ENCODE peak calls at places on chromosomes 16 and 17, in four cellular contexts. One of them, this sample, is unnamed.
A peak's percentile ranks its signal among the peaks of the same experiment; 100 is the strongest.

GRCh38 chr16:85699628-85700027 is 10.9 kb upstream of the GINS2 start:
- DNase-seq in HCT116: no peak
- DNase-seq in K562: peak; percentile 38
- DNase-seq in H1: no peak
- DNase-seq in this sample: no peak

GRCh38 chr17:79752175-79752574 is 21.4 kb downstream of the ENPP7 start:
- DNase-seq in HCT116: no peak
- DNase-seq in K562: no peak
- DNase-seq in H1: no peak
- DNase-seq in this sample: no peak

GRCh38 chr17:72370819-72371218 is 250.0 kb downstream of the SOX9 start:
- DNase-seq in HCT116: no peak
- DNase-seq in K562: peak; percentile 13
- DNase-seq in H1: no peak
- DNase-seq in this sample: no peak

GRCh38 chr16:19005561-19006445 is 22.1 kb downstream of the TMC7 start:
- DNase-seq in HCT116: peak; percentile 78
- DNase-seq in K562: no peak
- DNase-seq in H1: peak; percentile 25
- DNase-seq in this sample: no peak

GRCh38 chr16:51164167-51164566 is 13.1 kb upstream of the SALL1 start:
- DNase-seq in HCT116: no peak
- DNase-seq in K562: no peak
- DNase-seq in H1: no peak
- DNase-seq in this sample: no peak

GRCh38 chr17:29154516-29155234 is 25.5 kb downstream of the MYO18A start:
- DNase-seq in HCT116: no peak
- DNase-seq in K562: no peak
- DNase-seq in H1: no peak
- DNase-seq in this sample: no peak

GRCh38 chr17:81336930-81337325 is 41.8 kb upstream of the SLC38A10 start:
- DNase-seq in HCT116: no peak
- DNase-seq in K562: no peak
- DNase-seq in H1: no peak
- DNase-seq in this sample: no peak

GRCh38 chr17:65290616-65291015 is 153.4 kb downstream of the RGS9 start:
- DNase-seq in HCT116: no peak
- DNase-seq in K562: no peak
- DNase-seq in H1: no peak
- DNase-seq in this sample: no peak

GRCh38 chr17:77511514-77512061 is 370.8 kb downstream of the SEC14L1 start:
- DNase-seq in HCT116: no peak
- DNase-seq in K562: no peak
- DNase-seq in H1: no peak
- DNase-seq in this sample: no peak

GRCh38 chr17:77510133-77510796 is 369.5 kb downstream of the SEC14L1 start:
- DNase-seq in HCT116: no peak
- DNase-seq in K562: no peak
- DNase-seq in H1: no peak
- DNase-seq in this sample: no peak

GRCh38 chr17:77509599-77509998 is 368.8 kb downstream of the SEC14L1 start:
- DNase-seq in HCT116: no peak
- DNase-seq in K562: no peak
- DNase-seq in H1: no peak
- DNase-seq in this sample: no peak

GRCh38 chr17:77513045-77513444 is 372.3 kb downstream of the SEC14L1 start:
- DNase-seq in HCT116: no peak
- DNase-seq in K562: no peak
- DNase-seq in H1: no peak
- DNase-seq in this sample: no peak

GRCh38 chr17:77512062-77512946 is 371.5 kb downstream of the SEC14L1 start:
- DNase-seq in HCT116: no peak
- DNase-seq in K562: no peak
- DNase-seq in H1: no peak
- DNase-seq in this sample: no peak
- TF ChIP-seq JUND in HCT116: no peak
- TF ChIP-seq JUND in K562: no peak
- TF ChIP-seq JUND in H1: no peak
- TF ChIP-seq JUND in this sample: no peak

GRCh38 chr17:5585814-5586558 is 1.7 kb upstream of the NLRP1 start:
- DNase-seq in HCT116: no peak
- DNase-seq in K562: no peak
- DNase-seq in H1: no peak
- DNase-seq in this sample: no peak
- TF ChIP-seq JUND in HCT116: no peak
- TF ChIP-seq JUND in K562: no peak
- TF ChIP-seq JUND in H1: no peak
- TF ChIP-seq JUND in this sample: no peak

DNA sequence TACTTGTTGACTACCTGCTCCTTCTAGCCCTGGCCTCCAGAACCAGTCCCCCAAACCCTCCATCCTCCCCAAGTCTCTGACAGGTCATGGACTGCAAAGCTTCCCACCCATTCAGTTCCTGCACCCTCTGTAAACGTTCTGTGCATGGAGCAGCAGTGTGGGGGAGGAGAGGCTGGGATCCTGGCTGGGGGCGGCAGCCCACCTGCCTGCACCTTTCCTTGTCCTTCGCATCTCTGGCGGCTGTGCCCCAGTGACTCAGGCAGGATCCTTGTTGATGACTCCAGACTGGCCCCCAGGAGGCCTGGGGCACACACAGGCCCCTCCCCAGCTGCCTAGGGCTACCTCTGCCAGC is 1.6 kb upstream of the PKMYT1 start:
- DNase-seq in HCT116: no peak
- DNase-seq in K562: peak; percentile 49
- DNase-seq in H1: no peak
- DNase-seq in this sample: no peak
- TF ChIP-seq JUND in HCT116: no peak
- TF ChIP-seq JUND in K562: no peak
- TF ChIP-seq JUND in H1: no peak
- TF ChIP-seq JUND in this sample: no peak

GRCh38 chr17:59154721-59155438 is at the start of gene SKA2:
- DNase-seq in HCT116: no peak
- DNase-seq in K562: peak; percentile 95
- DNase-seq in H1: peak; percentile 99
- DNase-seq in this sample: peak; percentile 89
- TF ChIP-seq JUND in HCT116: no peak
- TF ChIP-seq JUND in K562: no peak
- TF ChIP-seq JUND in H1: peak; percentile 20
- TF ChIP-seq JUND in this sample: peak; percentile 10

DNA sequence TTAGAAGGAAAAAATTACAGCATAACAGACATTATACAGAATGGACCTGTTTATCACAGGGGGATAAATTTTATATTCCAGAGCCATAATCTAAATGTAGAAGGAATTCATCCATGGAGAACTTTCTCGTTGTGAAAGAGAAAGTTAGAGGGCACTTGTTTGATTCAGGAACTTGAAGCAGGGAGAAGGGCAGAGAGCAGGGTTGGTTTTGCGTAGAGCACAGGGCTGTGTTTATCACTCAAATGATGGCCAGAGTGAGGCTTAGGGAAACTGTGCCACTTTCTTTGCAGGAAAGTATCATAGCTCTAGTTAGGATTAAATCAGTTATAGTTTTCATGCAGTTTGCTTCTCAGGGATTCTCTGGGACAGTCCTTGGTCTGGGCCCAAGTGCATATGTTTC is 29.1 kb upstream of the MED13 start:
- DNase-seq in HCT116: no peak
- DNase-seq in K562: no peak
- DNase-seq in H1: no peak
- DNase-seq in this sample: no peak
- TF ChIP-seq JUND in HCT116: no peak
- TF ChIP-seq JUND in K562: no peak
- TF ChIP-seq JUND in H1: no peak
- TF ChIP-seq JUND in this sample: no peak

DNA sequence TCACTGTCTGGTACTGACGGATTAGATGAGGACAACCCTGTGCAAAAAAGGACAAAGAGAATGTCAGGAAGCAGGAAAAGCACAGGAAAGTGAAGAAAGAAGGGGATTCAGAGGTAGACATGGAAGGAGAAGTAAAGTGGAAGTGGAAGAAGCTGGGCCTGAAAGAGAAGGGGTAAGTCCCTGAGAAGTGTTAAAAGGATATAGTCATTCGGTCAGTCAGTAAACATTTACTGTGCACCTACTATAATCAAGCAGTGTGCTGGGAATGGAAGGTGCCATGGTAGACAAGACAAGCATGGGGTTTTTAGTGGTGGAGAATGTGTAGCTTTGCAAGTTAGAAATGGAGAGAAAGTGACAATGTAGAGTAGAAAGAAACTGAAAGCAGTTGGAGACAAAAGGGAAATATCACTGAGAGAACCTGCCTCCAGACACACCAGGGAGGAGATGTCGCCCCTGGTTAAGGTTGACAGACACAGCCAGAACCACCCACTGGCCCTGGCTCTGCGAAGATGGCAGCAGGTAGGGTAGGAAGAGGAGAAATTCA is 4.4 kb upstream of the SP2 start:
- DNase-seq in HCT116: no peak
- DNase-seq in K562: no peak
- DNase-seq in H1: no peak
- DNase-seq in this sample: no peak
- TF ChIP-seq JUND in HCT116: no peak
- TF ChIP-seq JUND in K562: no peak
- TF ChIP-seq JUND in H1: no peak
- TF ChIP-seq JUND in this sample: no peak

DNA sequence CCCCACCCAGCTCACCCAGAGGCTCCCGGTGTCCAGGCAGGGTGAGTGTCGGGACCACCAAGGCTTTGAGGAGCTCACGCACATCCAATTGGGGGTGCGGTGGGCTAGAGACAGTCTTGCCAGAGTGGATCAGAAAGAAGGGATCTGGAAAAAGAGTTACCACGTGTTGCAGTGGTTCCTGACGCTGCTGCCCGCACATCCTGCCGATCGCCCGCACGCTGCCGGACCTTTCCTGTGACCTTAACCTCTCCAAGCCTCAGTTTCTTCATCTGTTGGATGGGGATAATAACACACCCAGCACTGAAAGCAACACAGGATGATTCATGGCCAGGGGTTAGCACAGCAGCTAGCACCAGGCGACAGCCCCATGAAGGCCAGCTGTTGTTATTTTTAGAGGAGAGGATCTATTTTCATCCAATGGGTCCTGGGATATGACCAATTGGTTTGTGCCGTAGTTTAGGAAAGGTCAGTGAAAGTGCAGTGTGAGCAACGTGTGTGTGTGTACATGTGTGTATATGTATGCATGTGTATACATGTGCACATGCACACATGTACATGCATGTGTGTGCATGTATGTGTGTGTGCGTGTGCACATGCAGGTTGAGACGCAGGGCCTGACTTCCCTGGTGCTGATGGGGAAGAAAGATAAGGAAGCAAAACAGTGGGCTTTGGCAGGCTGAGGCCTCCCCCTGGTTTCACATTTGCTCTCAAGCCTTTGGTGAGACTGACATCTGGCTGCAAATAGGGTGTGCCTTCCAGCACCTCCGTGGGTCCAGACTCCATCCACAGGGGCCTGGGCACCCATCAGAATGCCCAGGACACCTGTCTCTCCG is 2.6 kb downstream of the ITGAX start:
- DNase-seq in HCT116: no peak
- DNase-seq in K562: no peak
- DNase-seq in H1: no peak
- DNase-seq in this sample: no peak
- TF ChIP-seq JUND in HCT116: no peak
- TF ChIP-seq JUND in K562: no peak
- TF ChIP-seq JUND in H1: no peak
- TF ChIP-seq JUND in this sample: no peak

DNA sequence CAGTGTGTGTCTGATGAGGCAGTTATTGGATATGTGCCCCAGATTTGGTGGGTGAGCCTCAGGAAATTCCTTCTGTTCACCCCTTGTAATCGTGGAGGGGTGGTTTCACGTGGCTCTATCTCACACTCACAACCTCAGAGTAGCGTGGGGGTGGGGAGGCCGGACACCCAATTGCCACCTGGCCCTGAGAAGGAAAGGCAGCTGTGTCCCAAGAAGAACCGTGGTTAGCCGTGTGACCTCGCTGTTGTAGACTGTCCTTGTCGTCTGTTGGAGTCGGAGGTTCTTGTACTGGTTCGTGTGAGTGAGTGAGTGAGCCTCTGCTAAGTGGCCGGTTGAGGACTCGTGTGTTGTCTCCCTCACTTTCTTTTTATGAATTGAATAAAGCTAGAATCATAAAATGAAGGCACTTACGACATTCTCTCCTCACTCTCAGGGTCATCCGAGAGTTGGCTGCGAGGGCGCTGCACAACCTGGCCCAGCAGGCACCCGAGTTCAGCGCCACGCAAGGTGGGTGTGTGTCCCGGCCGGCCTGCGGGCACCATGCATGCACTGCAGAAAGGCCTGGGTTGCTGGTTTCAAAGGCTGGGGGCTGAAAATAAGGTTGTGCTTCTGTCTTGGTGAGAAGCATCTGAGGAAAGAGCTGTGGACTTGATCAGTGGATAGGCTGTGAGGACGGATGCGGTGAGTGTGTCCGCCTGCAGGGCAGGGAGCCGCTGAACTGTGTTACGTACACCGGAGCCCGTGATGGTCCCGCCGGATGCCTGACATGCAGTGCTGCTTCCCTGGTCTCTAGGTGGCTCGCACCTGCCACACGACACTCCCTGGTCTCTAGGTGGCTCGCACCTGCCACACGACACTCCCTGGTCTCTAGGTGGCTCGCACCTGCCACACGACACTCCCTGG is 63.4 kb upstream of the ZNF750 start:
- DNase-seq in HCT116: no peak
- DNase-seq in K562: no peak
- DNase-seq in H1: no peak
- DNase-seq in this sample: no peak
- TF ChIP-seq JUND in HCT116: no peak
- TF ChIP-seq JUND in K562: no peak
- TF ChIP-seq JUND in H1: no peak
- TF ChIP-seq JUND in this sample: no peak

GRCh38 chr16:57264950-57265371 is 19.5 kb downstream of the PLLP start:
- DNase-seq in HCT116: no peak
- DNase-seq in K562: no peak
- DNase-seq in H1: no peak
- DNase-seq in this sample: peak; percentile 56
- TF ChIP-seq JUND in HCT116: no peak
- TF ChIP-seq JUND in K562: no peak
- TF ChIP-seq JUND in H1: no peak
- TF ChIP-seq JUND in this sample: no peak

GRCh38 chr16:64866026-64866425 is 255.8 kb downstream of the CDH11 start:
- DNase-seq in HCT116: no peak
- DNase-seq in K562: no peak
- DNase-seq in H1: no peak
- DNase-seq in this sample: no peak

GRCh38 chr16:64865037-64865696 is 256.7 kb downstream of the CDH11 start:
- DNase-seq in HCT116: no peak
- DNase-seq in K562: no peak
- DNase-seq in H1: no peak
- DNase-seq in this sample: no peak

DNA sequence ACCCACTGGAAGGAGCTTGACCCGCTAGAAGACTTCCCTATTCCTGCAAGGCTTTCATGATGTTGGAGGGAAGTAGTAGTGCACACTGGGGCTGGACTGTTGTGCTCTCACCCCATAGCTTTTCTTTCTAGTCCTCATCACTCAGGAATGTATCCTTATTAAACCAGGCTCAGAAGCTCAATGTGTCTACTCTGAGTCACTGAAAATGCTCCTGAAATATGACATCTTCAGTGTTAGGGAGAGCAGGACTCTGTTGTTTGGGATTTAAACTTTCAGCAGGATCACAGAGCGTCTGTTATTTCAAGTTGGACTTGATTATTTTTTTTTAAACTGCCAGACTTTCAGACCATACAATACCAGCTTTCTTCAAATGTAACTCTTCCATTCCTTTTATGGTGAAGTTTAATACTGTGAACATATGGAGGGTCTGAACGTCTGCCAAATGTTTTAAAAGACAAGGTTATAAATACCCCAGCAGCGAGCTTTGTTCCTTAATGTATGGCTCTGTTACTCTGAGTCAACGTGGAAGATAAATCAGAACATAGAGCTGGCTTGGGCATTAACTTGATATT is 257.5 kb downstream of the CDH11 start:
- DNase-seq in HCT116: no peak
- DNase-seq in K562: no peak
- DNase-seq in H1: no peak
- DNase-seq in this sample: no peak
- TF ChIP-seq JUND in HCT116: no peak
- TF ChIP-seq JUND in K562: no peak
- TF ChIP-seq JUND in H1: no peak
- TF ChIP-seq JUND in this sample: no peak

This sample was measured in T47D.